ENCODE peak calls at places on chromosome 14, in seven cellular contexts. O, C, Q, L, H, W and S are unnamed samples.
A peak's percentile ranks its signal among the peaks of the same experiment; 100 is the strongest.

GRCh38 chr14:94342334-94342934 is 19.3 kb upstream of the SERPINA6 start:
- DNase-seq in O (peak; percentile 88), C (peak; percentile 74), Q (no peak), L (no peak), H (no peak), W (peak; percentile 92), S (peak; percentile 92)

GRCh38 chr14:99318091-99318958 is 46.3 kb upstream of the BCL11B start:
- DNase-seq in O (peak; percentile 52), C (no peak), Q (no peak), L (no peak), H (no peak), W (no peak), S (no peak)

GRCh38 chr14:52553671-52554575 is 1.3 kb downstream of the GPR137C start:
- DNase-seq in O (peak; percentile 79), C (peak; percentile 65), Q (peak; percentile 78), L (no peak), H (peak; percentile 87), W (peak; percentile 79), S (peak; percentile 74)

GRCh38 chr14:55846852-55847471 is 267.0 kb downstream of the KTN1 start:
- DNase-seq in O (no peak), C (no peak), Q (no peak), L (no peak), H (no peak), W (peak; percentile 23), S (peak; percentile 68)

GRCh38 chr14:105294142-105294597 is 6.6 kb downstream of the BRF1 start:
- DNase-seq in O (no peak), C (no peak), Q (peak; percentile 61), L (no peak), H (peak; percentile 73), W (peak; percentile 36), S (no peak)

GRCh38 chr14:54773171-54774006 is 129.2 kb downstream of the GCH1 start:
- DNase-seq in O (peak; percentile 84), C (peak; percentile 96), Q (peak; percentile 40), L (no peak), H (no peak), W (peak; percentile 100), S (peak; percentile 85)

GRCh38 chr14:54213531-54213930 is 183.3 kb upstream of the CDKN3 start:
- DNase-seq in O (no peak), C (no peak), Q (no peak), L (no peak), H (no peak), W (no peak), S (no peak)

GRCh38 chr14:69204753-69205152 is 13.5 kb downstream of the EXD2 start:
- DNase-seq in O (no peak), C (no peak), Q (no peak), L (no peak), H (no peak), W (no peak), S (no peak)

GRCh38 chr14:67428501-67429031 is 16.6 kb upstream of the PLEK2 start:
- DNase-seq in O (peak; percentile 48), C (no peak), Q (no peak), L (no peak), H (no peak), W (peak; percentile 67), S (no peak)

GRCh38 chr14:76236172-76237130 is 84.7 kb downstream of the GPATCH2L start:
- DNase-seq in O (no peak), C (no peak), Q (no peak), L (no peak), H (no peak), W (no peak), S (no peak)

GRCh38 chr14:23910081-23910875 is 43.3 kb upstream of the DHRS4 start:
- DNase-seq in O (peak; percentile 74), C (no peak), Q (no peak), L (no peak), H (peak; percentile 15), W (peak; percentile 73), S (peak; percentile 12)

GRCh38 chr14:81157431-81157830 is 63.3 kb downstream of the GTF2A1 start:
- DNase-seq in O (no peak), C (no peak), Q (no peak), L (no peak), H (no peak), W (no peak), S (no peak)

GRCh38 chr14:23406244-23406643 is 1.8 kb downstream of the MYH6 start:
- DNase-seq in O (no peak), C (no peak), Q (no peak), L (no peak), H (no peak), W (no peak), S (no peak)

GRCh38 chr14:104865631-104866441 is 768 bp downstream of the CEP170B start:
- DNase-seq in O (peak; percentile 71), C (peak; percentile 44), Q (no peak), L (no peak), H (peak; percentile 32), W (peak; percentile 64), S (peak; percentile 47)

GRCh38 chr14:81805785-81806184 is 272.1 kb upstream of the SEL1L start:
- DNase-seq in O (no peak), C (no peak), Q (no peak), L (no peak), H (no peak), W (no peak), S (no peak)

GRCh38 chr14:59829469-59829868 is 41.1 kb downstream of the RTN1 start:
- DNase-seq in O (no peak), C (no peak), Q (no peak), L (no peak), H (no peak), W (no peak), S (no peak)